ENCODE peak calls at places on chromosomes 13 and 19, in nine cellular contexts. One of them, this sample, is unnamed.

GRCh38 chr13:20684535-20684934 is 19.0 kb upstream of the IL17D start:
- DNase-seq in sigmoid colon: no peak
- DNase-seq in WTC11: no peak
- DNase-seq in tibial artery: no peak
- DNase-seq in PC-9: no peak
- DNase-seq in left ventricle myocardium inferior: no peak
- DNase-seq in mucosa of descending colon: no peak
- DNase-seq in A549: no peak
- DNase-seq in cardiac muscle cell: no peak
- DNase-seq in this sample: no peak

GRCh38 chr13:27599845-27600553 is 20.3 kb downstream of the LNX2 start:
- DNase-seq in sigmoid colon: no peak
- DNase-seq in WTC11: no peak
- DNase-seq in tibial artery: no peak
- DNase-seq in PC-9: peak
- DNase-seq in left ventricle myocardium inferior: no peak
- DNase-seq in mucosa of descending colon: no peak
- DNase-seq in A549: peak
- DNase-seq in cardiac muscle cell: peak
- DNase-seq in this sample: no peak

GRCh38 chr13:41596190-41596589 is 138.8 kb downstream of the RGCC start:
- DNase-seq in sigmoid colon: no peak
- DNase-seq in WTC11: no peak
- DNase-seq in tibial artery: no peak
- DNase-seq in PC-9: no peak
- DNase-seq in left ventricle myocardium inferior: no peak
- DNase-seq in mucosa of descending colon: no peak
- DNase-seq in A549: no peak
- DNase-seq in cardiac muscle cell: no peak
- DNase-seq in this sample: no peak

GRCh38 chr19:3577741-3578344 is 5.1 kb downstream of the HMG20B start:
- DNase-seq in sigmoid colon: no peak
- DNase-seq in WTC11: peak
- DNase-seq in tibial artery: no peak
- DNase-seq in PC-9: no peak
- DNase-seq in left ventricle myocardium inferior: no peak
- DNase-seq in mucosa of descending colon: peak
- DNase-seq in A549: no peak
- DNase-seq in cardiac muscle cell: no peak
- DNase-seq in this sample: no peak

GRCh38 chr13:79528356-79528755 is 47.4 kb downstream of the NDFIP2 start:
- DNase-seq in sigmoid colon: no peak
- DNase-seq in WTC11: no peak
- DNase-seq in tibial artery: no peak
- DNase-seq in PC-9: no peak
- DNase-seq in left ventricle myocardium inferior: no peak
- DNase-seq in mucosa of descending colon: no peak
- DNase-seq in A549: no peak
- DNase-seq in cardiac muscle cell: no peak
- DNase-seq in this sample: no peak

GRCh38 chr19:18849838-18850400 is 18.2 kb downstream of the UPF1 start:
- DNase-seq in sigmoid colon: no peak
- DNase-seq in WTC11: no peak
- DNase-seq in tibial artery: no peak
- DNase-seq in PC-9: no peak
- DNase-seq in left ventricle myocardium inferior: no peak
- DNase-seq in mucosa of descending colon: no peak
- DNase-seq in A549: no peak
- DNase-seq in cardiac muscle cell: no peak
- DNase-seq in this sample: no peak

GRCh38 chr19:17549088-17549740 is 6.2 kb upstream of the COLGALT1 start:
- DNase-seq in sigmoid colon: no peak
- DNase-seq in WTC11: no peak
- DNase-seq in tibial artery: no peak
- DNase-seq in PC-9: no peak
- DNase-seq in left ventricle myocardium inferior: no peak
- DNase-seq in mucosa of descending colon: no peak
- DNase-seq in A549: peak
- DNase-seq in cardiac muscle cell: no peak
- DNase-seq in this sample: no peak

GRCh38 chr13:31595568-31595967 is 143.8 kb upstream of the RXFP2 start:
- DNase-seq in sigmoid colon: no peak
- DNase-seq in WTC11: no peak
- DNase-seq in tibial artery: no peak
- DNase-seq in PC-9: no peak
- DNase-seq in left ventricle myocardium inferior: no peak
- DNase-seq in mucosa of descending colon: no peak
- DNase-seq in A549: no peak
- DNase-seq in cardiac muscle cell: no peak
- DNase-seq in this sample: no peak

GRCh38 chr19:1384085-1384462 is 367 bp downstream of the NDUFS7 start:
- DNase-seq in sigmoid colon: no peak
- DNase-seq in WTC11: no peak
- DNase-seq in tibial artery: no peak
- DNase-seq in PC-9: no peak
- DNase-seq in left ventricle myocardium inferior: no peak
- DNase-seq in mucosa of descending colon: peak
- DNase-seq in A549: no peak
- DNase-seq in cardiac muscle cell: no peak
- DNase-seq in this sample: no peak

GRCh38 chr13:97249093-97249787 is 27.1 kb downstream of the MBNL2 start:
- DNase-seq in sigmoid colon: no peak
- DNase-seq in WTC11: no peak
- DNase-seq in tibial artery: no peak
- DNase-seq in PC-9: no peak
- DNase-seq in left ventricle myocardium inferior: no peak
- DNase-seq in mucosa of descending colon: no peak
- DNase-seq in A549: no peak
- DNase-seq in cardiac muscle cell: no peak
- DNase-seq in this sample: no peak

GRCh38 chr13:106132216-106132615 is 403.2 kb downstream of the EFNB2 start:
- DNase-seq in sigmoid colon: no peak
- DNase-seq in WTC11: no peak
- DNase-seq in tibial artery: no peak
- DNase-seq in PC-9: no peak
- DNase-seq in left ventricle myocardium inferior: no peak
- DNase-seq in mucosa of descending colon: no peak
- DNase-seq in A549: no peak
- DNase-seq in cardiac muscle cell: no peak
- DNase-seq in this sample: no peak

GRCh38 chr13:67048084-67048792 is 181.9 kb downstream of the PCDH9 start:
- DNase-seq in sigmoid colon: no peak
- DNase-seq in WTC11: no peak
- DNase-seq in tibial artery: no peak
- DNase-seq in PC-9: no peak
- DNase-seq in left ventricle myocardium inferior: no peak
- DNase-seq in mucosa of descending colon: no peak
- DNase-seq in A549: no peak
- DNase-seq in cardiac muscle cell: no peak
- DNase-seq in this sample: no peak

GRCh38 chr13:27379126-27379525 is 45.3 kb upstream of the GTF3A start:
- DNase-seq in sigmoid colon: no peak
- DNase-seq in WTC11: no peak
- DNase-seq in tibial artery: no peak
- DNase-seq in PC-9: no peak
- DNase-seq in left ventricle myocardium inferior: no peak
- DNase-seq in mucosa of descending colon: no peak
- DNase-seq in A549: no peak
- DNase-seq in cardiac muscle cell: no peak
- DNase-seq in this sample: no peak

GRCh38 chr19:14536926-14537692 is 7.7 kb downstream of the TECR start:
- DNase-seq in sigmoid colon: no peak
- DNase-seq in WTC11: peak
- DNase-seq in tibial artery: peak
- DNase-seq in PC-9: peak
- DNase-seq in left ventricle myocardium inferior: peak
- DNase-seq in mucosa of descending colon: peak
- DNase-seq in A549: peak
- DNase-seq in cardiac muscle cell: peak
- DNase-seq in this sample: no peak

GRCh38 chr19:37227996-37228395 is 10.0 kb downstream of the ZNF383 start:
- DNase-seq in sigmoid colon: no peak
- DNase-seq in WTC11: peak
- DNase-seq in tibial artery: no peak
- DNase-seq in PC-9: no peak
- DNase-seq in left ventricle myocardium inferior: no peak
- DNase-seq in mucosa of descending colon: no peak
- DNase-seq in A549: peak
- DNase-seq in cardiac muscle cell: peak
- DNase-seq in this sample: no peak

GRCh38 chr13:27783111-27783510 is 9.2 kb upstream of the GSX1 start:
- DNase-seq in sigmoid colon: no peak
- DNase-seq in WTC11: peak
- DNase-seq in tibial artery: no peak
- DNase-seq in PC-9: peak
- DNase-seq in left ventricle myocardium inferior: no peak
- DNase-seq in mucosa of descending colon: no peak
- DNase-seq in A549: peak
- DNase-seq in cardiac muscle cell: peak
- DNase-seq in this sample: no peak

GRCh38 chr13:44974056-44974798 is 15.0 kb downstream of the NUFIP1 start:
- DNase-seq in sigmoid colon: no peak
- DNase-seq in WTC11: no peak
- DNase-seq in tibial artery: no peak
- DNase-seq in PC-9: no peak
- DNase-seq in left ventricle myocardium inferior: no peak
- DNase-seq in mucosa of descending colon: peak
- DNase-seq in A549: no peak
- DNase-seq in cardiac muscle cell: no peak
- DNase-seq in this sample: no peak

GRCh38 chr13:77239312-77239711 is 87.6 kb downstream of the MYCBP2 start:
- DNase-seq in sigmoid colon: no peak
- DNase-seq in WTC11: no peak
- DNase-seq in tibial artery: no peak
- DNase-seq in PC-9: no peak
- DNase-seq in left ventricle myocardium inferior: no peak
- DNase-seq in mucosa of descending colon: no peak
- DNase-seq in A549: no peak
- DNase-seq in cardiac muscle cell: no peak
- DNase-seq in this sample: no peak

DNA sequence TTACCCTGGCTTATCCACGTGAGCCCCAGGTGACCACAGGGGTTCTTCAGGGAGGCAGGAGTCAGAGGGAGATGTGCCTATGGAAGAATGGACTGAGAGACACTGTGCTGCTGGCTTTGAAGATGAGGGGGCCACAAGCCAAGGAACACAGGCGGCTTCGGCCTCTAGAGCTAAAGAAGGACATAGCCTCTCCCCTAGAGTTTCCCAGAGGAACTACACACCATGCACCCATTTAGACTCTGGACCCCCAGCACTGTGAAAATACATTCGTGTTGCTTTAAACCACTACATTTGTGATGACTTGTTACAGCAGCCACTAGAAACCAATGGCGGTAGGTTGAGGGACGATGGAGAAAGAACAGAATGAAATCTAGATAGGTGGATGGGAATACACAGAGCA is 13.7 kb upstream of the ATF5 start:
- DNase-seq in sigmoid colon: no peak
- DNase-seq in WTC11: no peak
- DNase-seq in tibial artery: no peak
- DNase-seq in PC-9: no peak
- DNase-seq in left ventricle myocardium inferior: no peak
- DNase-seq in mucosa of descending colon: no peak
- DNase-seq in A549: no peak
- DNase-seq in cardiac muscle cell: no peak
- DNase-seq in this sample: no peak
- TF ChIP-seq CTCF in sigmoid colon: no peak
- TF ChIP-seq CTCF in WTC11: no peak
- TF ChIP-seq CTCF in tibial artery: no peak
- TF ChIP-seq CTCF in PC-9: peak
- TF ChIP-seq CTCF in left ventricle myocardium inferior: no peak
- TF ChIP-seq CTCF in mucosa of descending colon: no peak
- TF ChIP-seq CTCF in A549: no peak
- TF ChIP-seq CTCF in cardiac muscle cell: peak
- TF ChIP-seq CTCF in this sample: no peak

GRCh38 chr13:99386911-99387788 is 80.0 kb upstream of the GPR183 start:
- DNase-seq in sigmoid colon: no peak
- DNase-seq in WTC11: peak
- DNase-seq in tibial artery: no peak
- DNase-seq in PC-9: peak
- DNase-seq in left ventricle myocardium inferior: peak
- DNase-seq in mucosa of descending colon: peak
- DNase-seq in A549: peak
- DNase-seq in cardiac muscle cell: peak
- DNase-seq in this sample: peak
- TF ChIP-seq CTCF in sigmoid colon: no peak
- TF ChIP-seq CTCF in WTC11: peak
- TF ChIP-seq CTCF in tibial artery: peak
- TF ChIP-seq CTCF in PC-9: peak
- TF ChIP-seq CTCF in left ventricle myocardium inferior: peak
- TF ChIP-seq CTCF in mucosa of descending colon: peak
- TF ChIP-seq CTCF in A549: peak
- TF ChIP-seq CTCF in cardiac muscle cell: peak
- TF ChIP-seq CTCF in this sample: peak

GRCh38 chr19:32677657-32678056 is 2.0 kb downstream of the RGS9BP start:
- DNase-seq in sigmoid colon: no peak
- DNase-seq in WTC11: peak
- DNase-seq in tibial artery: no peak
- DNase-seq in PC-9: no peak
- DNase-seq in left ventricle myocardium inferior: no peak
- DNase-seq in mucosa of descending colon: no peak
- DNase-seq in A549: no peak
- DNase-seq in cardiac muscle cell: peak
- DNase-seq in this sample: no peak
- TF ChIP-seq CTCF in sigmoid colon: no peak
- TF ChIP-seq CTCF in WTC11: no peak
- TF ChIP-seq CTCF in tibial artery: no peak
- TF ChIP-seq CTCF in PC-9: no peak
- TF ChIP-seq CTCF in left ventricle myocardium inferior: peak
- TF ChIP-seq CTCF in mucosa of descending colon: no peak
- TF ChIP-seq CTCF in A549: no peak
- TF ChIP-seq CTCF in cardiac muscle cell: no peak
- TF ChIP-seq CTCF in this sample: no peak

GRCh38 chr19:5341448-5341820 is 822 bp upstream of the PTPRS start:
- DNase-seq in sigmoid colon: no peak
- DNase-seq in WTC11: no peak
- DNase-seq in tibial artery: no peak
- DNase-seq in PC-9: no peak
- DNase-seq in left ventricle myocardium inferior: no peak
- DNase-seq in mucosa of descending colon: no peak
- DNase-seq in A549: no peak
- DNase-seq in cardiac muscle cell: no peak
- DNase-seq in this sample: no peak

GRCh38 chr19:5340637-5341447 is at the start of gene PTPRS:
- DNase-seq in sigmoid colon: peak
- DNase-seq in WTC11: peak
- DNase-seq in tibial artery: peak
- DNase-seq in PC-9: no peak
- DNase-seq in left ventricle myocardium inferior: peak
- DNase-seq in mucosa of descending colon: peak
- DNase-seq in A549: peak
- DNase-seq in cardiac muscle cell: peak
- DNase-seq in this sample: peak

GRCh38 chr19:5339470-5339949 is 1.1 kb downstream of the PTPRS start:
- DNase-seq in sigmoid colon: no peak
- DNase-seq in WTC11: peak
- DNase-seq in tibial artery: no peak
- DNase-seq in PC-9: no peak
- DNase-seq in left ventricle myocardium inferior: no peak
- DNase-seq in mucosa of descending colon: no peak
- DNase-seq in A549: no peak
- DNase-seq in cardiac muscle cell: no peak
- DNase-seq in this sample: no peak

GRCh38 chr19:5338661-5339469 is 1.7 kb downstream of the PTPRS start:
- DNase-seq in sigmoid colon: no peak
- DNase-seq in WTC11: peak
- DNase-seq in tibial artery: no peak
- DNase-seq in PC-9: no peak
- DNase-seq in left ventricle myocardium inferior: no peak
- DNase-seq in mucosa of descending colon: no peak
- DNase-seq in A549: no peak
- DNase-seq in cardiac muscle cell: peak
- DNase-seq in this sample: no peak

GRCh38 chr19:5339950-5340636 is 519 bp downstream of the PTPRS start:
- DNase-seq in sigmoid colon: no peak
- DNase-seq in WTC11: peak
- DNase-seq in tibial artery: no peak
- DNase-seq in PC-9: no peak
- DNase-seq in left ventricle myocardium inferior: no peak
- DNase-seq in mucosa of descending colon: no peak
- DNase-seq in A549: no peak
- DNase-seq in cardiac muscle cell: peak
- DNase-seq in this sample: no peak
- TF ChIP-seq CTCF in sigmoid colon: no peak
- TF ChIP-seq CTCF in WTC11: peak
- TF ChIP-seq CTCF in tibial artery: no peak
- TF ChIP-seq CTCF in PC-9: no peak
- TF ChIP-seq CTCF in left ventricle myocardium inferior: peak
- TF ChIP-seq CTCF in mucosa of descending colon: no peak
- TF ChIP-seq CTCF in A549: peak
- TF ChIP-seq CTCF in cardiac muscle cell: no peak
- TF ChIP-seq CTCF in this sample: peak